ENCODE peak calls at places on chromosomes 11 and 22, in eight cellular contexts. M is ELR; B is CD4-positive, CD25-positive, alpha-beta regulatory T cell; H is activated CD8-positive, alpha-beta memory T cell treated with anti-CD3 and anti-CD28 coated beads for 48 hours; T is brain microvascular endothelial cell; O is HuH-7; X is EH; K is NAMALWA. Q is an unnamed sample.

GRCh38 chr11:120606116-120607010 is 94.8 kb downstream of the GRIK4 start:
- DNase-seq in M (no peak), K (no peak), X (no peak), O (no peak), B (no peak), H (no peak), T (no peak), Q (no peak)

GRCh38 chr22:46661221-46661851 is 41.1 kb downstream of the GRAMD4 start:
- DNase-seq in B (peak), X (peak), O (no peak), M (peak), H (no peak), K (no peak), T (peak), Q (no peak)

GRCh38 chr11:130813638-130814037 is 102.6 kb downstream of the SNX19 start:
- DNase-seq in H (no peak), K (no peak), T (no peak), M (no peak), O (no peak), B (no peak), X (no peak), Q (no peak)

GRCh38 chr11:34603129-34604001 is 17.5 kb upstream of the EHF start:
- DNase-seq in K (no peak), O (peak), X (no peak), H (no peak), M (no peak), T (no peak), B (no peak), Q (no peak)

GRCh38 chr11:1749787-1750351 is 526 bp downstream of the IFITM10 start:
- DNase-seq in K (no peak), B (no peak), M (peak), X (peak), T (peak), H (no peak), O (no peak), Q (no peak)

GRCh38 chr22:19412478-19412877 is 19.1 kb downstream of the HIRA start:
- DNase-seq in O (no peak), B (no peak), X (no peak), M (no peak), T (no peak), K (no peak), H (no peak), Q (no peak)

GRCh38 chr22:24494535-24495364 is at the start of gene UPB1:
- DNase-seq in T (no peak), X (no peak), K (no peak), O (peak), B (no peak), M (no peak), H (no peak), Q (no peak)

GRCh38 chr22:29359469-29359868 is 28.9 kb downstream of the AP1B1 start:
- DNase-seq in X (peak), T (peak), H (no peak), M (peak), O (peak), K (peak), B (no peak), Q (no peak)

GRCh38 chr11:6813651-6814050 is 14.2 kb upstream of the OR6A2 start:
- DNase-seq in M (no peak), X (no peak), T (no peak), H (no peak), K (no peak), B (no peak), O (no peak), Q (no peak)

GRCh38 chr11:92240946-92241345 is 16.3 kb downstream of the FAT3 start:
- DNase-seq in K (no peak), H (no peak), X (no peak), M (no peak), B (no peak), T (no peak), O (no peak), Q (no peak)

GRCh38 chr11:117906710-117907109 is 22.5 kb downstream of the TMPRSS13 start:
- DNase-seq in M (no peak), O (no peak), H (no peak), T (no peak), K (peak), X (no peak), B (no peak), Q (no peak)

GRCh38 chr11:115052601-115053000 is 374.3 kb downstream of the NXPE2 start:
- DNase-seq in T (no peak), B (no peak), K (no peak), O (no peak), M (no peak), H (no peak), X (no peak), Q (no peak)

GRCh38 chr22:33007485-33007884 is 50.7 kb downstream of the SYN3 start:
- DNase-seq in T (no peak), B (no peak), X (no peak), M (no peak), H (no peak), O (no peak), K (no peak), Q (no peak)

GRCh38 chr11:86577663-86578636 is 94.5 kb downstream of the ME3 start:
- DNase-seq in O (peak), X (peak), K (no peak), B (no peak), T (peak), M (peak), H (no peak), Q (no peak)

Q was measured in esophagus squamous epithelium.